ENCODE peak calls at places on chromosomes 6 and 20, in four cellular contexts. K is upper lobe of right lung, N is right cardiac atrium, Z is endothelial cell. W is an unnamed sample.

GRCh38 chr6:147248859-147249258 is 44.6 kb downstream of the STXBP5 start:
- DNase-seq in K (no peak), Z (no peak), N (no peak), W (no peak)

GRCh38 chr6:34059136-34059731 is 86.7 kb downstream of the GRM4 start:
- DNase-seq in Z (no peak), N (no peak), K (no peak), W (no peak)

GRCh38 chr6:158109744-158110143 is 58.3 kb downstream of the SERAC1 start:
- DNase-seq in N (no peak), Z (no peak), K (no peak), W (no peak)

GRCh38 chr6:111952326-111952725 is 79.1 kb upstream of the FYN start:
- DNase-seq in Z (no peak), K (no peak), N (no peak), W (no peak)

GRCh38 chr6:16322666-16323312 is 84.4 kb downstream of the GMPR start:
- DNase-seq in N (peak), Z (no peak), K (no peak), W (no peak)

GRCh38 chr6:89575562-89575960 is 63.0 kb downstream of the LYRM2 start:
- DNase-seq in N (no peak), K (no peak), Z (no peak), W (no peak)

GRCh38 chr6:121479486-121480098 is 44.1 kb downstream of the GJA1 start:
- DNase-seq in N (no peak), Z (no peak), K (no peak), W (no peak)

GRCh38 chr20:10982692-10983091 is 308.9 kb upstream of the JAG1 start:
- DNase-seq in Z (no peak), N (peak), K (no peak), W (no peak)

GRCh38 chr6:87628424-87628823 is 38.5 kb downstream of the ORC3 start:
- DNase-seq in K (no peak), N (no peak), Z (no peak), W (no peak)

GRCh38 chr20:40743172-40743775 is 54.2 kb upstream of the MAFB start:
- DNase-seq in K (no peak), N (no peak), Z (no peak), W (no peak)

GRCh38 chr6:42821846-42822245 is 40.0 kb downstream of the BICRAL start:
- DNase-seq in K (no peak), N (no peak), Z (no peak), W (no peak)

GRCh38 chr20:11182715-11183114 is 508.9 kb upstream of the JAG1 start:
- DNase-seq in Z (no peak), K (no peak), N (no peak), W (no peak)

GRCh38 chr6:26607434-26608230 is 10.9 kb downstream of the ABT1 start:
- DNase-seq in N (no peak), Z (peak), K (no peak), W (no peak)

GRCh38 chr20:64161595-64162238 is 2.5 kb upstream of the MYT1 start:
- DNase-seq in N (peak), Z (peak), K (no peak), W (peak)

GRCh38 chr6:29564875-29565274 is 5.3 kb upstream of the UBD start:
- DNase-seq in Z (no peak), N (no peak), K (no peak), W (no peak)

GRCh38 chr20:53336892-53337291 is 256.7 kb downstream of the ZNF217 start:
- DNase-seq in N (no peak), Z (no peak), K (no peak), W (no peak)

GRCh38 chr6:33213166-33213988 is 5.1 kb downstream of the RING1 start:
- DNase-seq in N (peak), Z (no peak), K (no peak), W (no peak)

GRCh38 chr6:141077355-141078333 is 1055.1 kb upstream of the GJE1 start:
- DNase-seq in K (no peak), N (no peak), Z (peak), W (no peak)